ENCODE peak calls at places on chromosomes 1 and 21, in six cellular contexts. F is CD4-positive, alpha-beta T cell; V is CD8-positive, alpha-beta memory T cell; R is Caco-2; Q is ovary; W is T-helper 17 cell. N is an unnamed sample.

GRCh38 chr1:156062189-156062588 is 1.2 kb downstream of the RAB25 start:
- DNase-seq in W (no peak), Q (no peak), V (no peak), R (no peak), F (no peak), N (no peak)

GRCh38 chr1:99672022-99672421 is 26.1 kb downstream of the PALMD start:
- DNase-seq in Q (no peak), R (no peak), F (no peak), V (no peak), W (no peak), N (no peak)

GRCh38 chr1:183914891-183915290 is 110.0 kb downstream of the RGL1 start:
- DNase-seq in F (no peak), R (no peak), W (no peak), V (no peak), Q (no peak), N (no peak)

GRCh38 chr1:220315070-220315839 is 43.0 kb upstream of the RAB3GAP2 start:
- DNase-seq in W (no peak), F (no peak), V (no peak), Q (no peak), R (no peak), N (no peak)

GRCh38 chr1:232306269-232306911 is 323.5 kb downstream of the SIPA1L2 start:
- DNase-seq in Q (peak; percentile 22), W (no peak), V (no peak), R (no peak), F (no peak), N (peak; percentile 70)

GRCh38 chr21:34800797-34801518 is 132.2 kb downstream of the CLIC6 start:
- DNase-seq in V (no peak), Q (no peak), R (no peak), F (no peak), W (no peak), N (no peak)

GRCh38 chr1:27940297-27940696 is 5.5 kb downstream of the SMPDL3B start:
- DNase-seq in R (peak; percentile 37), F (peak; percentile 67), Q (no peak), V (peak; percentile 79), W (peak; percentile 60), N (peak; percentile 61)

GRCh38 chr1:228088586-228089498 is 6.3 kb downstream of the ARF1 start:
- DNase-seq in V (peak; percentile 36), R (no peak), Q (no peak), F (no peak), W (no peak), N (no peak)

GRCh38 chr1:154860154-154860870 is 9.8 kb downstream of the KCNN3 start:
- DNase-seq in W (no peak), Q (no peak), R (no peak), V (no peak), F (no peak), N (no peak)

GRCh38 chr1:111878096-111878495 is 111.4 kb downstream of the KCND3 start:
- DNase-seq in Q (no peak), W (no peak), F (no peak), V (no peak), R (no peak), N (no peak)

GRCh38 chr1:232813757-232814156 is 8.5 kb downstream of the MAP10 start:
- DNase-seq in R (no peak), V (no peak), W (no peak), Q (no peak), F (no peak), N (no peak)

GRCh38 chr21:42542596-42542995 is 28.9 kb downstream of the SLC37A1 start:
- DNase-seq in Q (no peak), V (no peak), W (no peak), F (no peak), R (no peak), N (no peak)

GRCh38 chr1:236495359-236496120 is 28.2 kb upstream of the LGALS8 start:
- DNase-seq in Q (no peak), R (peak; percentile 75), F (no peak), V (no peak), W (no peak), N (no peak)

GRCh38 chr1:28296401-28297220 is 32.2 kb upstream of the MED18 start:
- DNase-seq in Q (peak; percentile 94), V (no peak), F (no peak), W (no peak), R (peak; percentile 92), N (no peak)

GRCh38 chr1:235047331-235047871 is 81.2 kb downstream of the TOMM20 start:
- DNase-seq in W (no peak), F (no peak), R (no peak), Q (peak; percentile 39), V (no peak), N (no peak)

GRCh38 chr1:209813902-209814301 is 8.0 kb upstream of the IRF6 start:
- DNase-seq in Q (no peak), F (no peak), R (no peak), W (no peak), V (no peak), N (no peak)

GRCh38 chr1:11331036-11331765 is 58.2 kb downstream of the UBIAD1 start:
- DNase-seq in F (no peak), W (no peak), V (no peak), R (no peak), Q (no peak), N (no peak)

GRCh38 chr1:45375104-45376090 is 35.2 kb upstream of the MUTYH start:
- DNase-seq in F (no peak), Q (no peak), R (no peak), W (no peak), V (no peak), N (no peak)

GRCh38 chr1:170461762-170462384 is 70.1 kb upstream of the GORAB start:
- DNase-seq in R (no peak), W (no peak), F (no peak), V (no peak), Q (peak; percentile 28), N (peak; percentile 40)

GRCh38 chr1:6519935-6520621 is 28.6 kb upstream of the PLEKHG5 start:
- DNase-seq in R (no peak), V (no peak), Q (peak; percentile 38), F (no peak), W (no peak), N (peak; percentile 56)

GRCh38 chr1:175075572-175076568 is 8.2 kb downstream of the TNN start:
- DNase-seq in F (no peak), Q (no peak), V (no peak), W (no peak), R (no peak), N (no peak)

GRCh38 chr21:8989883-8990325 is 1531.5 kb upstream of the TPTE start:
- DNase-seq in R (no peak), Q (no peak), F (no peak), W (no peak), V (no peak), N (no peak)

GRCh38 chr1:44723064-44723463 is 7.9 kb downstream of the RNU5D-1 start:
- DNase-seq in V (no peak), Q (no peak), F (no peak), W (no peak), R (no peak), N (no peak)

GRCh38 chr1:24897263-24898151 is 32.6 kb downstream of the RUNX3 start:
- DNase-seq in F (no peak), R (no peak), V (no peak), Q (no peak), W (no peak), N (no peak)

GRCh38 chr1:60984066-60984799 is 98.1 kb upstream of the NFIA start:
- DNase-seq in W (no peak), Q (peak; percentile 82), F (no peak), R (no peak), V (no peak), N (no peak)

GRCh38 chr1:1907098-1907736 is 7.8 kb upstream of the CALML6 start:
- DNase-seq in V (peak; percentile 46), F (no peak), Q (no peak), W (no peak), R (peak; percentile 70), N (no peak)

GRCh38 chr1:117753652-117754051 is 147.8 kb downstream of the TENT5C start:
- DNase-seq in W (no peak), V (no peak), F (no peak), R (no peak), Q (no peak), N (no peak)

GRCh38 chr1:111241797-111242196 is 14.3 kb downstream of the CHI3L2 start:
- DNase-seq in W (no peak), Q (no peak), F (no peak), V (no peak), R (no peak), N (no peak)

GRCh38 chr1:202164271-202165037 is 4.1 kb upstream of the PTPN7 start:
- DNase-seq in W (peak; percentile 64), Q (no peak), R (no peak), V (peak; percentile 90), F (peak; percentile 83), N (no peak)

GRCh38 chr1:29426701-29427279 is 190.5 kb downstream of the PTPRU start:
- DNase-seq in R (no peak), F (no peak), Q (no peak), V (no peak), W (no peak), N (no peak)

GRCh38 chr1:7539772-7540175 is 231.3 kb upstream of the VAMP3 start:
- DNase-seq in Q (no peak), F (no peak), W (no peak), R (no peak), V (peak; percentile 27), N (peak; percentile 78)

GRCh38 chr1:54358503-54359168 is 47.6 kb downstream of the SSBP3 start:
- DNase-seq in Q (peak; percentile 53), V (no peak), R (no peak), W (no peak), F (no peak), N (no peak)

GRCh38 chr1:216705686-216706085 is 17.5 kb downstream of the ESRRG start:
- DNase-seq in F (no peak), Q (no peak), R (no peak), W (no peak), V (no peak), N (no peak)

GRCh38 chr1:54481201-54481884 is 66.7 kb upstream of the ACOT11 start:
- DNase-seq in W (no peak), R (no peak), V (no peak), Q (no peak), F (no peak), N (no peak)

GRCh38 chr1:159121526-159121925 is 45.0 kb upstream of the AIM2 start:
- DNase-seq in V (no peak), R (no peak), Q (no peak), W (no peak), F (no peak), N (no peak)

GRCh38 chr1:244436336-244437102 is 15.2 kb downstream of the ADSS2 start:
- DNase-seq in R (no peak), W (no peak), F (no peak), Q (no peak), V (no peak), N (no peak)
- H3K9me3 ChIP-seq in R (no peaks in the 10 kb centered on the region), W (no peaks in the 10 kb centered on the region), F (no peaks in the 10 kb centered on the region), Q (no peaks in the 10 kb centered on the region), V (no peaks in the 10 kb centered on the region), N (no peaks in the 10 kb centered on the region)

GRCh38 chr21:46057710-46058241 is 40.1 kb upstream of the COL6A2 start:
- DNase-seq in R (no peak), F (no peak), Q (peak; percentile 40), W (no peak), V (no peak), N (no peak)
- H3K9me3 ChIP-seq in R (peaks cover 3% of the 10 kb centered on the region), F (no peaks in the 10 kb centered on the region), Q (no peaks in the 10 kb centered on the region), W (no peaks in the 10 kb centered on the region), V (no peaks in the 10 kb centered on the region), N (no peaks in the 10 kb centered on the region)

GRCh38 chr1:4486408-4487120 is 167.8 kb upstream of the AJAP1 start:
- DNase-seq in W (no peak), V (no peak), Q (no peak), F (no peak), R (no peak), N (no peak)
- H3K9me3 ChIP-seq in W (no peaks in the 10 kb centered on the region), V (no peaks in the 10 kb centered on the region), Q (no peaks in the 10 kb centered on the region), F (no peaks in the 10 kb centered on the region), R (no peaks in the 10 kb centered on the region), N (no peaks in the 10 kb centered on the region)

GRCh38 chr1:33311706-33312412 is 9.0 kb downstream of the A3GALT2 start:
- DNase-seq in F (no peak), W (no peak), R (no peak), Q (no peak), V (no peak), N (peak; percentile 40)
- H3K9me3 ChIP-seq in F (no peaks in the 10 kb centered on the region), W (no peaks in the 10 kb centered on the region), R (no peaks in the 10 kb centered on the region), Q (no peaks in the 10 kb centered on the region), V (no peaks in the 10 kb centered on the region), N (no peaks in the 10 kb centered on the region)

N was measured in left lung.